ENCODE peak calls at places on chromosomes 6 and 20, in seven cellular contexts. H, R, Y, D, G, A and Q are unnamed samples.

GRCh38 chr20:58651823-58652605 is 931 bp downstream of the STX16 start:
- DNase-seq in H (peak; percentile 54), R (peak; percentile 57), Y (no peak), D (peak; percentile 65), G (peak; percentile 87), A (peak; percentile 66), Q (no peak)

GRCh38 chr6:121581327-121581726 is 145.9 kb downstream of the GJA1 start:
- DNase-seq in H (no peak), R (no peak), Y (no peak), D (no peak), G (no peak), A (no peak), Q (no peak)

GRCh38 chr6:156622185-156622584 is 155.0 kb upstream of the ARID1B start:
- DNase-seq in H (no peak), R (no peak), Y (no peak), D (no peak), G (no peak), A (no peak), Q (no peak)

GRCh38 chr20:37901667-37902503 is 1.0 kb upstream of the VSTM2L start:
- DNase-seq in H (peak; percentile 61), R (peak; percentile 32), Y (peak; percentile 4), D (peak; percentile 74), G (peak; percentile 92), A (peak; percentile 53), Q (peak; percentile 70)

GRCh38 chr6:114611696-114612095 is 268.9 kb upstream of the HS3ST5 start:
- DNase-seq in H (no peak), R (no peak), Y (no peak), D (peak; percentile 39), G (no peak), A (no peak), Q (no peak)

GRCh38 chr20:10578607-10579006 is 95.2 kb downstream of the JAG1 start:
- DNase-seq in H (peak; percentile 71), R (peak; percentile 43), Y (peak; percentile 64), D (peak; percentile 96), G (peak; percentile 82), A (no peak), Q (peak; percentile 96)

GRCh38 chr20:24491043-24491756 is 21.8 kb downstream of the SYNDIG1 start:
- DNase-seq in H (no peak), R (no peak), Y (no peak), D (no peak), G (no peak), A (no peak), Q (no peak)

GRCh38 chr6:156617376-156617775 is 159.8 kb upstream of the ARID1B start:
- DNase-seq in H (peak; percentile 81), R (peak; percentile 2), Y (no peak), D (no peak), G (no peak), A (peak; percentile 43), Q (no peak)

GRCh38 chr6:44428682-44429081 is 41.2 kb downstream of the CDC5L start:
- DNase-seq in H (no peak), R (peak; percentile 48), Y (no peak), D (no peak), G (no peak), A (no peak), Q (no peak)

GRCh38 chr6:152112503-152113261 is 305.2 kb downstream of the ESR1 start:
- DNase-seq in H (no peak), R (no peak), Y (no peak), D (no peak), G (no peak), A (peak; percentile 50), Q (no peak)

GRCh38 chr20:36085686-36086267 is 68.8 kb upstream of the EPB41L1 start:
- DNase-seq in H (peak; percentile 72), R (no peak), Y (peak; percentile 84), D (peak; percentile 93), G (peak; percentile 77), A (peak; percentile 70), Q (no peak)

GRCh38 chr20:48025061-48025515 is 239.8 kb upstream of the SULF2 start:
- DNase-seq in H (no peak), R (peak; percentile 60), Y (no peak), D (peak; percentile 47), G (peak; percentile 89), A (no peak), Q (no peak)

DNA sequence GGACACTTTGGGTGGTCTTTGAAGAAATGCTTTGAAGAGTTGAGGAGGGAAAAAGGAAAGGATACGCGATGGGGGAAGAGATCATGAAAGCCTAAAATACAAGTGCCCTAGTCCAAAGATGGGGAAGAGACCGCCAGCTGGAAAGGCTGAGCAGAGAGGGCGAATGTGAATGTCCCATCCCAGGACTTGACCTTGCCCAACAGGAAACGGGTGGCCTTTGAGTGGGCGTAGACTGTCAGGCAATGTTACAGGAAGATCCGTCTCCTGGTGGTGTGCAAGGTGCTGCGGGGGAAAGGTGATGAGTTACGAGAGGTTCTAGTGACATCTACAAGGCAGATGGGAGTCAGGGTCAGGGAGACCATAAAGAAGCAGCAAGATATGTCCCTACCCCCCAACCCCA is 55.0 kb upstream of the TBXT start:
- DNase-seq in H (no peak), R (no peak), Y (no peak), D (no peak), G (no peak), A (no peak), Q (no peak)
- H3K4me3 ChIP-seq in H (no peak overlapping the region), R (no peak overlapping the region), Y (no peak overlapping the region), D (no peak overlapping the region), G (no peak overlapping the region), A (no peak overlapping the region), Q (no peak overlapping the region)

GRCh38 chr6:63268574-63268973 is 51.2 kb downstream of the LGSN start:
- DNase-seq in H (no peak), R (no peak), Y (no peak), D (no peak), G (no peak), A (no peak), Q (no peak)

GRCh38 chr6:63267828-63268227 is 52.0 kb downstream of the LGSN start:
- DNase-seq in H (no peak), R (no peak), Y (no peak), D (no peak), G (no peak), A (no peak), Q (no peak)

GRCh38 chr6:63272397-63272796 is 47.4 kb downstream of the LGSN start:
- DNase-seq in H (peak; percentile 51), R (peak; percentile 2), Y (peak; percentile 27), D (peak; percentile 48), G (peak; percentile 50), A (no peak), Q (peak; percentile 41)

GRCh38 chr6:63267046-63267445 is 52.7 kb downstream of the LGSN start:
- DNase-seq in H (no peak), R (no peak), Y (no peak), D (no peak), G (no peak), A (no peak), Q (no peak)

DNA sequence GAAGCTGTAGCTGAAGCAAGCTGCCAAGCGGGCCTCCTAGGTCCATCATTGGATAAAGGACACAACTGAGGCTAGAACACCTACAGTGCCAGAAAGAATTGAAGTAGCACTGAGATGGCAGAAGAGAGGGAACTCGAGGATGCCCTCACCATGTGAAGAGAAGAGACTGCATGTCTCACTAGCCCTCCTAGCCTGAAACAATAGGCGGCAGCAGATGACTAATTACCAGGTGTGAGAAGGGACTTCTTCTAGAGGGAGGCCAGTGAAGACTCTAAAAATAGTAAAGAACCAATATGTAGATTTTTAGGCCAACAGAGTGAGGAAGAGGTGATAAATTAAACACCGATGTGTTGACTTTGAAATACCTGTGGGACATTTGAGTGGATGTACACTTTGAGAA is 50.3 kb downstream of the LGSN start:
- DNase-seq in H (no peak), R (no peak), Y (no peak), D (no peak), G (no peak), A (no peak), Q (no peak)
- TF ChIP-seq CTCF in H (no peak), R (no peak), Y (no peak), D (no peak), G (no peak), A (no peak), Q (no peak)

DNA sequence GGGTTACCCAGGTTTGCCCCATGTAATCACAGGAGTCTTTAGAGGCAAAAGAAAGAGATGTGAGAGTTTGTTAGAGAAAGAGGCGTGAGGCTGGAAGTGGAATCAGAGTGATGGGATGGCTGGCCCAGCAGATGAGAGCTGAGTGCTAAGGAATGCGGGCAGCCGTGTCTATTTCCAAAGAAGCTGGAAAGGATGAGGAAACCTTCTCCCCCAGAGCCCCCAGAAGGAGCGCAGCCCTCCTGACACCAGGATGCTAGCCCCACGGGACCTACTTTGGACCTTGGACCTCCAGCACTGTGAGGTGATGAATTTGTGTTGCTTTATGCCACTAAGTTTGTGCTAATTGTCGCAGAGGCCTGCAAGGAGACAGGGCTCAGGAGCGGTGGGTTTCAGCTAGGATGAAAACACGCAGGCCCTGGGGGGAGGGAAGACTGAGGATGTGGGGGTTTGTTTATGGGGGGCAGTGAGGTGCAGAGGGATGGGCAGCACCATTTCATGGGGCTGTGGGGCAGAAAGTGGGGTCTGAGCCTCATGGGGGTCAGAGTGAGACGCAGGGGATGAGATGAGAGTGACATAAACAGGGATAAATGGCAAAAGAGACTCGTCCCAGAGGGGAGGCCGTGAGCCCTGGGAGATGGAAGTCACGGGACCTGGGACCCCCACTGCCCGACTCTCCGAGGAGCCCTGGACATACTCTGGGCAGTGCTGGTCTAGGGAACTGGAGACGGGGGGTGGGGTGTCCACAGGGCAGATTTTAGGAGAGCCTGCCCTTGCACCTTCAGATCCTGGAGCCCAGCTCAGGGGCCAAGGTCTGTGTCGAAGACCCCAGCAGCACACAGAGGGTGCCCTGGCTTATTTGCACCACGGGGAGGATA is 160.2 kb downstream of the NFATC2 start:
- DNase-seq in H (no peak), R (no peak), Y (no peak), D (no peak), G (no peak), A (no peak), Q (no peak)
- H3K4me3 ChIP-seq in H (no peak overlapping the region), R (no peak overlapping the region), Y (no peak overlapping the region), D (peak overlapping the region; percentile 30), G (no peak overlapping the region), A (no peak overlapping the region), Q (no peak overlapping the region)

DNA sequence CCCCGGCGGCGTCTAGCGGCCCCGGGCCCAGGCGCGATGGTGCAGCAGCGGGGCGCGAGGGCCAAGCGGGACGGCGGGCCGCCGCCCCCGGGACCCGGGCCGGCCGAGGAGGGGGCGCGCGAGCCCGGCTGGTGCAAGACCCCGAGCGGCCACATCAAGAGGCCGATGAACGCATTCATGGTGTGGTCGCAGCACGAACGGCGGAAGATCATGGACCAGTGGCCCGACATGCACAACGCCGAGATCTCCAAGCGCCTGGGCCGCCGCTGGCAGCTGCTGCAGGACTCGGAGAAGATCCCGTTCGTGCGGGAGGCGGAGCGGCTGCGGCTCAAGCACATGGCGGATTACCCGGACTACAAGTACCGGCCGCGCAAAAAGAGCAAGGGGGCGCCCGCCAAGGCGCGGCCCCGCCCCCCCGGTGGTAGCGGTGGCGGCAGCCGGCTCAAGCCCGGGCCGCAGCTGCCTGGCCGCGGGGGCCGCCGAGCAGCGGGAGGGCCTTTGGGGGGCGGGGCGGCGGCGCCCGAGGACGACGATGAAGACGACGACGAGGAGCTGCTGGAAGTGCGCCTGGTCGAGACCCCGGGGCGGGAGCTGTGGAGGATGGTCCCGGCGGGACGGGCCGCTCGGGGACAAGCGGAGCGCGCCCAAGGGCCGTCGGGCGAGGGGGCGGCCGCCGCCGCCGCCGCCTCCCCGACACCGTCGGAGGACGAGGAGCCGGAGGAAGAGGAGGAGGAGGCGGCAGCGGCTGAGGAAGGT is 715 bp downstream of the SOX12 start:
- DNase-seq in H (peak; percentile 63), R (peak; percentile 54), Y (no peak), D (peak; percentile 57), G (peak; percentile 80), A (peak; percentile 60), Q (no peak)
- TF ChIP-seq CTCF in H (peak; percentile 34), R (no peak), Y (no peak), D (no peak), G (no peak), A (no peak), Q (no peak)

GRCh38 chr6:6547111-6547879 is 41.2 kb upstream of the LY86 start:
- DNase-seq in H (peak; percentile 70), R (peak; percentile 35), Y (peak; percentile 39), D (peak; percentile 90), G (peak; percentile 89), A (peak; percentile 85), Q (no peak)
- H3K4me3 ChIP-seq in H (peak overlapping the region; percentile 59), R (peak overlapping the region; percentile 14), Y (no peak overlapping the region), D (peak overlapping the region; percentile 56), G (peak overlapping the region; percentile 49), A (peak overlapping the region; percentile 29), Q (no peak overlapping the region)